ENCODE peak calls at places on chromosome 1, in four cellular contexts. G is aorta; K is stimulated activated naive CD8-positive, alpha-beta T cell treated with anti-CD3 and anti-CD28 coated beads, Interleukin-15, Interleukin-2, amounts not matched to agents 100 U/mL and 50 U/mL, for 24 hours; O is testis. H is an unnamed sample.

GRCh38 chr1:87208116-87208515 is 120.6 kb upstream of the LMO4 start:
- DNase-seq in K (no peak), O (no peak), G (no peak), H (no peak)

GRCh38 chr1:169879034-169879835 is 14.5 kb downstream of the SCYL3 start:
- DNase-seq in O (no peak), K (no peak), G (no peak), H (no peak)

GRCh38 chr1:17370618-17371017 is 1.4 kb upstream of the PADI6 start:
- DNase-seq in G (no peak), O (no peak), K (no peak), H (no peak)

GRCh38 chr1:226255380-226255779 is 31.9 kb downstream of the MIXL1 start:
- DNase-seq in K (no peak), O (no peak), G (no peak), H (no peak)

GRCh38 chr1:109631513-109632260 is 12.1 kb downstream of the AMPD2 start:
- DNase-seq in O (no peak), G (no peak), K (no peak), H (no peak)

GRCh38 chr1:234962340-234962989 is 166.2 kb downstream of the TOMM20 start:
- DNase-seq in K (no peak), G (peak; percentile 84), O (peak; percentile 45), H (peak; percentile 81)

GRCh38 chr1:150610576-150610975 is 18.8 kb downstream of the ENSA start:
- DNase-seq in G (no peak), O (no peak), K (no peak), H (no peak)

GRCh38 chr1:175373786-175374623 is 181.4 kb upstream of the KIAA0040 start:
- DNase-seq in G (no peak), O (peak; percentile 42), K (peak; percentile 31), H (no peak)

GRCh38 chr1:6423321-6423999 is 1.1 kb upstream of the ESPN start:
- DNase-seq in K (peak; percentile 76), G (no peak), O (peak; percentile 76), H (no peak)

GRCh38 chr1:218339267-218339831 is 5.8 kb upstream of the TGFB2 start:
- DNase-seq in G (no peak), K (no peak), O (no peak), H (no peak)

GRCh38 chr1:58885998-58886397 is 102.2 kb upstream of the JUN start:
- DNase-seq in K (no peak), G (peak; percentile 86), O (peak; percentile 65), H (peak; percentile 77)

GRCh38 chr1:206691604-206692003 is 6.9 kb downstream of the MAPKAPK2 start:
- DNase-seq in O (no peak), K (no peak), G (no peak), H (no peak)

GRCh38 chr1:99264201-99265021 is at the start of gene PLPPR4:
- DNase-seq in G (peak; percentile 83), O (peak; percentile 61), K (peak; percentile 9), H (no peak)

GRCh38 chr1:203742446-203742845 is 22.5 kb upstream of the LAX1 start:
- DNase-seq in O (no peak), K (no peak), G (no peak), H (no peak)

GRCh38 chr1:183892351-183892793 is 87.5 kb downstream of the RGL1 start:
- DNase-seq in G (no peak), O (no peak), K (no peak), H (no peak)

GRCh38 chr1:194474701-194475100 is 1288.3 kb upstream of the B3GALT2 start:
- DNase-seq in K (no peak), O (no peak), G (no peak), H (no peak)

GRCh38 chr1:201406831-201407406 is 7.8 kb upstream of the LAD1 start:
- DNase-seq in G (no peak), O (no peak), K (no peak), H (no peak)

GRCh38 chr1:229344937-229345684 is 2.3 kb upstream of the CCSAP start:
- DNase-seq in O (no peak), G (no peak), K (no peak), H (no peak)

GRCh38 chr1:87508247-87508646 is 179.6 kb downstream of the LMO4 start:
- DNase-seq in G (no peak), O (no peak), K (no peak), H (no peak)

GRCh38 chr1:88175631-88176226 is 508.3 kb upstream of the PKN2 start:
- DNase-seq in K (no peak), G (no peak), O (no peak), H (no peak)

GRCh38 chr1:59604191-59604590 is 210.6 kb upstream of the HOOK1 start:
- DNase-seq in G (no peak), K (no peak), O (no peak), H (no peak)

GRCh38 chr1:176950736-176951308 is 213.7 kb downstream of the ASTN1 start:
- DNase-seq in K (no peak), G (no peak), O (no peak), H (no peak)

H was measured in tibial artery.